ENCODE peak calls at places on chromosomes 16 and 17, in ten cellular contexts. S is fibroblast of the aortic adventitia, Y is AG09309, L is ascending aorta, B is heart right ventricle, K is A673, D is lower lobe of right lung, O is mammary epithelial cell, C is neural progenitor cell, H is psoas muscle. E is an unnamed sample.

GRCh38 chr17:35799942-35800341 is 4.5 kb upstream of the MMP28 start:
- DNase-seq in S (peak), Y (no peak), L (peak), B (peak), K (no peak), D (peak), O (peak), C (no peak), H (peak), E (peak)

GRCh38 chr17:1055231-1055630 is 58.3 kb downstream of the TIMM22 start:
- DNase-seq in S (no peak), Y (no peak), L (no peak), B (no peak), K (no peak), D (peak), O (no peak), C (no peak), H (no peak), E (no peak)

GRCh38 chr16:19771796-19772195 is 53.7 kb downstream of the IQCK start:
- DNase-seq in S (no peak), Y (no peak), L (no peak), B (no peak), K (no peak), D (no peak), O (no peak), C (no peak), H (no peak), E (no peak)

GRCh38 chr16:84753412-84754325 is 53.9 kb downstream of the USP10 start:
- DNase-seq in S (no peak), Y (no peak), L (no peak), B (no peak), K (no peak), D (no peak), O (no peak), C (no peak), H (no peak), E (no peak)

GRCh38 chr16:70476272-70477020 is 22.1 kb downstream of the FCSK start:
- DNase-seq in S (peak), Y (peak), L (no peak), B (no peak), K (peak), D (no peak), O (peak), C (no peak), H (peak), E (peak)

GRCh38 chr17:80175411-80175810 is 5.6 kb downstream of the CARD14 start:
- DNase-seq in S (peak), Y (no peak), L (no peak), B (no peak), K (no peak), D (no peak), O (no peak), C (peak), H (no peak), E (peak)

GRCh38 chr17:77572065-77572601 is 386.4 kb upstream of the TNRC6C start:
- DNase-seq in S (no peak), Y (no peak), L (peak), B (no peak), K (no peak), D (peak), O (no peak), C (peak), H (no peak), E (no peak)

GRCh38 chr17:57242148-57242547 is 14.2 kb upstream of the MSI2 start:
- DNase-seq in S (no peak), Y (no peak), L (no peak), B (peak), K (no peak), D (no peak), O (no peak), C (no peak), H (no peak), E (peak)

GRCh38 chr16:4359914-4360313 is 8.8 kb upstream of the PAM16 start:
- DNase-seq in S (no peak), Y (no peak), L (no peak), B (no peak), K (no peak), D (no peak), O (no peak), C (no peak), H (no peak), E (no peak)

GRCh38 chr17:80260791-80261158 is at the start of gene RNF213:
- DNase-seq in S (no peak), Y (no peak), L (peak), B (peak), K (peak), D (peak), O (no peak), C (peak), H (peak), E (peak)

GRCh38 chr17:19645608-19646250 is 2.8 kb upstream of the ALDH3A2 start:
- DNase-seq in S (peak), Y (no peak), L (peak), B (peak), K (peak), D (peak), O (no peak), C (peak), H (peak), E (peak)

GRCh38 chr16:87821346-87822001 is 47.8 kb downstream of the SLC7A5 start:
- DNase-seq in S (no peak), Y (no peak), L (no peak), B (no peak), K (no peak), D (no peak), O (no peak), C (peak), H (no peak), E (no peak)

GRCh38 chr16:56944954-56945839 is 13.3 kb downstream of the HERPUD1 start:
- DNase-seq in S (peak), Y (no peak), L (no peak), B (no peak), K (no peak), D (no peak), O (peak), C (no peak), H (no peak), E (no peak)

GRCh38 chr16:76932541-76933211 is 258.3 kb upstream of the MON1B start:
- DNase-seq in S (peak), Y (no peak), L (no peak), B (no peak), K (no peak), D (no peak), O (peak), C (no peak), H (no peak), E (peak)

GRCh38 chr17:6752068-6752909 is 3.6 kb upstream of the XAF1 start:
- DNase-seq in S (peak), Y (peak), L (peak), B (peak), K (peak), D (no peak), O (peak), C (no peak), H (peak), E (peak)

GRCh38 chr16:57692636-57693035 is 2.0 kb upstream of the DRC7 start:
- DNase-seq in S (no peak), Y (no peak), L (no peak), B (no peak), K (no peak), D (no peak), O (no peak), C (no peak), H (no peak), E (no peak)

GRCh38 chr17:5719976-5720375 is 135.7 kb upstream of the NLRP1 start:
- DNase-seq in S (no peak), Y (no peak), L (no peak), B (no peak), K (no peak), D (no peak), O (no peak), C (no peak), H (no peak), E (no peak)

GRCh38 chr17:13597723-13598347 is 3.9 kb downstream of the HS3ST3A1 start:
- DNase-seq in S (peak), Y (no peak), L (no peak), B (no peak), K (peak), D (no peak), O (peak), C (peak), H (no peak), E (peak)

GRCh38 chr17:36643086-36643685 is 41.8 kb downstream of the MRM1 start:
- DNase-seq in S (no peak), Y (no peak), L (no peak), B (no peak), K (no peak), D (no peak), O (no peak), C (no peak), H (no peak), E (no peak)

GRCh38 chr17:11948791-11949190 is 48.5 kb downstream of the ZNF18 start:
- DNase-seq in S (peak), Y (peak), L (no peak), B (no peak), K (no peak), D (no peak), O (peak), C (no peak), H (peak), E (peak)
- H3K4me3 ChIP-seq in S (peak), Y (peak), L (no peak), B (no peak), K (no peak), D (no peak), O (no peak), C (no peak), H (no peak), E (no peak)

DNA sequence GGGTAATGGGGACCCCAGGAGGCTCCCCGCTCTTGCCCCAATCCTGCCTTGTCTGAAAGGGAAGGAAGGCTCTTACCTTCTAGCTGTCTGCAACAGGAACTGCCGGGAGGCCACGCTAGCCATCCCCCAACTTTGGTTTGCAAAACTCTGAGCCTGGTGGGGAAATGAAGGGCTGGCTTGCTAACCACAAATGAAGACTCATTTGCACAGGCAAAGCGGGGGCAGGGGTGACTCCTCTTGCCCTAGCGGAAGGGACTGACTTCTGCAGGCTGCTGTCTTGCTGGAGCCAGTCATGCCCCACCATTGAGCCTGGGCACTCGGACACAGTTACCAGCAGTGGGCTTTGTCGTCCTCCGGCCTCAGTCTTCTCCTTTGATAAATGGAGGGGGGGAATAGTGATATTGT is 52.6 kb downstream of the PLCG2 start:
- DNase-seq in S (no peak), Y (no peak), L (peak), B (peak), K (no peak), D (peak), O (no peak), C (no peak), H (peak), E (no peak)
- TF ChIP-seq CTCF in S (no peak), Y (no peak), L (no peak), B (no peak), K (no peak), D (peak), O (no peak), C (no peak), H (no peak), E (no peak)

DNA sequence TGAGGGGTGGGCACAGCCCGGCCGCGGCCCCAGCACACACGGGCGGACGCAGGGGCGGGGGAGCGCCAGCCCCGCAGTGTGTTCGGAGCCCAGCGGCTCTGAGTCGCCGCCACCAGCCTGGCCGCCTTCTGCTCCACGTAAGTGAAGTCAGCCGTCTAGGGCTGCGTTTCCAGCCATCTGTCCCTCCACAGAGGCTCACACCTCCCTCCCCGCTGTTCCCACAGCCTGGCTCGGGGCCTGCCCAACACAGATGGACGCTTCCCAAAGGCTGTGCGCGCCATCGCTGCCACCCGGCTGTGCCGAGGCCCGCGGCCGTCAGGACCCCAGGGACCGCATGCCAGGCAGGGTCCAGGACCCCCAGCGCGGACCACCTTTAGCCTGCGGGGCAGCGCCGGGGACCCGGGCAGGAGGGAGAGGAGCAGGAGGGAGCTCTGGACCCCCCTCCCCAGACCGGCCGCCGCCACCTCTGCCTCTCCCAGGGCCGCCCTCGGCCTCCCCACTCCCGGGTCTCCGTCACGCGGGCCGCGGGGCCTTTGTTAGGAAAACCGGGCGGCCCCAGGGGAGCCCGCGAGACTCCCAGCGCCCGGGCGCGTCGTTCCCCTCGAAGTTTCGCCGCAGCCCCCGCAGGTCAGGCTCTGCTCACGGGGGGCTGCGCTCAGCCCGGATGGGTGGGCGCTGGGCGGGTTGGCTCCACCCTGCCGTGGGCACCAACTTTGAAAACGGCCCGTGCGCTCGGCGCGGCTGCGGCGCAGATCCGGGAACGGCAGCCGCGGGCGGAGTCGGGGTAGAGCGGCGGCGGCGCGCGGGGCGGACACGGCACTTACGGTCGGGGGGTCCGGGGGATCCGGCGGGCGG is 36.6 kb downstream of the CBFA2T3 start:
- DNase-seq in S (no peak), Y (no peak), L (no peak), B (peak), K (no peak), D (no peak), O (no peak), C (peak), H (no peak), E (no peak)
- H3K4me3 ChIP-seq in S (no peak), Y (no peak), L (peak), B (peak), K (peak), D (peak), O (no peak), C (peak), H (peak), E (no peak)

GRCh38 chr16:2948807-2949704 is 15.0 kb upstream of the KREMEN2 start:
- DNase-seq in S (no peak), Y (no peak), L (peak), B (no peak), K (no peak), D (no peak), O (no peak), C (no peak), H (no peak), E (no peak)

GRCh38 chr16:2950400-2950724 is 13.7 kb upstream of the KREMEN2 start:
- DNase-seq in S (no peak), Y (no peak), L (no peak), B (no peak), K (no peak), D (no peak), O (no peak), C (no peak), H (no peak), E (no peak)

GRCh38 chr16:2952679-2953078 is 11.4 kb upstream of the KREMEN2 start:
- DNase-seq in S (no peak), Y (no peak), L (no peak), B (no peak), K (no peak), D (no peak), O (no peak), C (no peak), H (no peak), E (no peak)

GRCh38 chr16:2949705-2950399 is 14.2 kb upstream of the KREMEN2 start:
- DNase-seq in S (no peak), Y (no peak), L (peak), B (no peak), K (no peak), D (no peak), O (no peak), C (no peak), H (no peak), E (no peak)

DNA sequence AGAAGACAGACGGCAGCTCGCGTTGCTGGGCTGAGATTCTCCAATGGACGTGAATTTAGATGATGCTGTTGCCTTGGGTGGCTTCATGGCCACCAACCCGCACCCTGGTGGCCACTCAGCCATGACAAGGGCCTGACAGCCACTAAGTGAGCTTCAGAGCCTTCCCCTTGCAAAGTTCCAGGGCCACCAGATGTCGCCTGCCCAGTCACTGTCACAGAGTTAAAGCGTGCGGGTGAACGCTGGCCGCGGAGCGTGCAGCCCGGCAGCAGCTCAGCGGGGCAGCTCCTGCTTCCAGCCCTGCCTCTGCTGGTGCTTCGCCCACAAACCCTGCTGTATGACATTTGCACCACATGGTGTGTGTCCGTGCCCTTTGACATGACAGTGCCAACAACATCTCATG is 13.3 kb upstream of the KREMEN2 start:
- DNase-seq in S (no peak), Y (no peak), L (no peak), B (no peak), K (no peak), D (no peak), O (no peak), C (no peak), H (no peak), E (no peak)
- TF ChIP-seq CTCF in S (no peak), Y (no peak), L (no peak), B (no peak), K (no peak), D (no peak), O (no peak), C (no peak), H (no peak), E (no peak)

GRCh38 chr16:68162413-68162812 is 73.5 kb downstream of the ESRP2 start:
- DNase-seq in S (no peak), Y (no peak), L (no peak), B (no peak), K (no peak), D (no peak), O (no peak), C (no peak), H (no peak), E (no peak)
- H3K4me3 ChIP-seq in S (no peak), Y (no peak), L (no peak), B (no peak), K (no peak), D (no peak), O (no peak), C (no peak), H (no peak), E (no peak)

GRCh38 chr17:75064867-75065561 is 18.0 kb downstream of the KCTD2 start:
- DNase-seq in S (no peak), Y (no peak), L (no peak), B (no peak), K (no peak), D (no peak), O (no peak), C (peak), H (no peak), E (no peak)
- TF ChIP-seq CTCF in S (no peak), Y (no peak), L (no peak), B (no peak), K (no peak), D (no peak), O (no peak), C (peak), H (no peak), E (no peak)

GRCh38 chr17:48132375-48132774 is 24.8 kb downstream of the SNX11 start:
- DNase-seq in S (no peak), Y (no peak), L (no peak), B (no peak), K (no peak), D (no peak), O (no peak), C (no peak), H (no peak), E (no peak)

GRCh38 chr17:48137658-48138057 is 30.1 kb downstream of the SNX11 start:
- DNase-seq in S (no peak), Y (no peak), L (no peak), B (no peak), K (no peak), D (no peak), O (no peak), C (no peak), H (no peak), E (no peak)

GRCh38 chr17:48131216-48131824 is 23.8 kb downstream of the SNX11 start:
- DNase-seq in S (peak), Y (peak), L (peak), B (no peak), K (peak), D (no peak), O (peak), C (peak), H (no peak), E (peak)

GRCh38 chr17:48139948-48140347 is 32.4 kb downstream of the SNX11 start:
- DNase-seq in S (no peak), Y (no peak), L (peak), B (no peak), K (no peak), D (no peak), O (no peak), C (no peak), H (no peak), E (no peak)

DNA sequence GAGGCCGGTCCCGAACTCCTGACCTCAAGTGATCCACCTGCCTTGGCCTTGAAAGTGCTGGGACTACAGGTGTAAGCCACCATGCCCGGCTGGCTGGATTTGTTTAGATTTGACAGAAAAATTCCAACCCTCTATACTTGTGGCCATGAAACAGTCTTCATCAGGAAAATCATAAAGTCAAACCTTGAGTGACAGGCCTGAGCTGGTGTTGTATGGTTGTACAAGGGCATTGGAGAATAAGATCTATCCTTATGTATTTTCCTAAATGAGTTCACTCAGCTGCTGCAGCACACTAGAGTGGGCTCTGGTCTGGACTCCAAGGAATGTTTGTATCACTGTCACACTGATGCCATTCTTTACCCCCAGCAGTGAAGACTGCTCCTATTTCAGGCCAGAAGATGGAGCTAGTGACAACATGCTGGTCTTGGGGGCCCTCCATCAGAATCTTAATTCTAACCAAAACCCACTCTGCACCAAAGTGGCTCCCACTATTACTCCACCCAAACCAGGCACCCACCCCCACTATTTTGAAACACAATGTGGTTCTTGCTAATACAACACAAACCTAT is 27.4 kb downstream of the SNX11 start:
- DNase-seq in S (no peak), Y (no peak), L (no peak), B (no peak), K (peak), D (no peak), O (no peak), C (peak), H (no peak), E (no peak)
- H3K4me3 ChIP-seq in S (no peak), Y (no peak), L (no peak), B (no peak), K (no peak), D (no peak), O (no peak), C (no peak), H (no peak), E (no peak)

GRCh38 chr16:71883849-71884638 is at the start of gene ZNF821:
- DNase-seq in S (peak), Y (no peak), L (peak), B (peak), K (peak), D (peak), O (peak), C (peak), H (peak), E (peak)
- TF ChIP-seq CTCF in S (no peak), Y (peak), L (peak), B (no peak), K (no peak), D (peak), O (peak), C (peak), H (peak), E (peak)

GRCh38 chr17:75249564-75249963 is 11.8 kb downstream of the GGA3 start:
- DNase-seq in S (no peak), Y (no peak), L (no peak), B (no peak), K (no peak), D (no peak), O (no peak), C (no peak), H (no peak), E (no peak)
- H3K4me3 ChIP-seq in S (no peak), Y (no peak), L (no peak), B (no peak), K (no peak), D (no peak), O (no peak), C (no peak), H (no peak), E (no peak)

E was measured in cardiac fibroblast.